ENCODE peak calls at places on chromosomes 3 and 15, in nine cellular contexts. A is BJ, Q is right atrium auricular region, I is AG04450, S is tibial artery, T is transverse colon, L is coronary artery, K is esophagus muscularis mucosa, U is breast epithelium. B is an unnamed sample.

GRCh38 chr3:24538891-24539290 is 44.2 kb upstream of the THRB start:
- DNase-seq in S (no peak), L (no peak), K (no peak), T (peak), U (no peak), Q (no peak), I (no peak), A (no peak), B (no peak)

GRCh38 chr3:154095832-154096421 is 25.3 kb upstream of the ARHGEF26 start:
- DNase-seq in S (no peak), T (no peak), I (peak), Q (no peak), U (no peak), L (no peak), K (no peak), A (no peak), B (peak)

GRCh38 chr3:149330609-149331008 is 2.8 kb downstream of the TM4SF18 start:
- DNase-seq in T (no peak), A (no peak), S (no peak), I (no peak), K (no peak), U (no peak), Q (no peak), L (no peak), B (peak)

GRCh38 chr15:67109141-67110034 is 44.0 kb downstream of the SMAD3 start:
- DNase-seq in A (peak), L (no peak), I (peak), Q (peak), T (peak), S (peak), K (no peak), U (no peak), B (no peak)

GRCh38 chr15:100879461-100880138 is at the start of gene ALDH1A3:
- DNase-seq in I (peak), T (peak), U (no peak), L (no peak), A (no peak), K (no peak), S (no peak), Q (no peak), B (peak)

GRCh38 chr15:69590932-69591524 is 138.4 kb downstream of the RPLP1 start:
- DNase-seq in Q (no peak), L (no peak), S (no peak), I (no peak), A (no peak), T (no peak), U (no peak), K (no peak), B (no peak)

GRCh38 chr15:64749999-64750657 is 25.3 kb downstream of the RBPMS2 start:
- DNase-seq in I (no peak), K (no peak), A (no peak), U (no peak), L (no peak), S (peak), T (no peak), Q (peak), B (no peak)

GRCh38 chr3:151962371-151962770 is 88.9 kb downstream of the SUCNR1 start:
- DNase-seq in K (no peak), T (no peak), L (no peak), Q (no peak), I (no peak), U (no peak), S (no peak), A (peak), B (no peak)

GRCh38 chr3:105614288-105615030 is 247.8 kb downstream of the ALCAM start:
- DNase-seq in A (no peak), U (no peak), S (no peak), T (no peak), L (no peak), K (no peak), I (no peak), Q (no peak), B (no peak)

GRCh38 chr15:31349233-31350141 is 22.9 kb downstream of the KLF13 start:
- DNase-seq in L (no peak), S (no peak), K (no peak), Q (no peak), U (no peak), T (no peak), I (no peak), A (no peak), B (no peak)

GRCh38 chr15:63601026-63601726 is 4.0 kb downstream of the FBXL22 start:
- DNase-seq in Q (no peak), S (no peak), T (peak), I (no peak), K (peak), U (no peak), L (no peak), A (no peak), B (peak)

GRCh38 chr3:4670352-4670751 is 177.2 kb downstream of the ITPR1 start:
- DNase-seq in S (no peak), T (no peak), Q (no peak), A (no peak), L (no peak), K (no peak), U (no peak), I (no peak), B (peak)

GRCh38 chr3:100682056-100682853 is 27.0 kb upstream of the TFG start:
- DNase-seq in I (no peak), Q (no peak), U (no peak), K (no peak), A (no peak), T (no peak), S (no peak), L (no peak), B (no peak)

GRCh38 chr15:70014860-70015490 is 82.7 kb downstream of the TLE3 start:
- DNase-seq in K (no peak), A (no peak), U (no peak), S (no peak), T (peak), L (no peak), I (no peak), Q (no peak), B (no peak)

GRCh38 chr3:94225176-94225742 is 162.4 kb downstream of the NSUN3 start:
- DNase-seq in Q (no peak), L (no peak), A (no peak), K (no peak), S (no peak), I (no peak), T (no peak), U (no peak), B (peak)

GRCh38 chr3:170232266-170232665 is 10.0 kb downstream of the PRKCI start:
- DNase-seq in S (no peak), K (no peak), A (no peak), U (no peak), T (no peak), L (no peak), Q (no peak), I (no peak), B (no peak)

GRCh38 chr3:19254189-19254588 is 105.9 kb downstream of the KCNH8 start:
- DNase-seq in U (no peak), K (no peak), I (no peak), S (no peak), L (no peak), A (no peak), Q (no peak), T (no peak), B (no peak)

GRCh38 chr3:19250959-19251610 is 102.8 kb downstream of the KCNH8 start:
- DNase-seq in U (no peak), Q (no peak), I (no peak), L (no peak), T (no peak), A (no peak), S (no peak), K (no peak), B (no peak)

GRCh38 chr3:19254784-19255338 is 106.6 kb downstream of the KCNH8 start:
- DNase-seq in K (no peak), S (no peak), L (no peak), A (no peak), T (no peak), Q (no peak), I (no peak), U (no peak), B (no peak)

GRCh38 chr3:19256313-19256712 is 108.0 kb downstream of the KCNH8 start:
- DNase-seq in K (no peak), U (no peak), T (no peak), S (no peak), Q (no peak), I (no peak), L (no peak), A (no peak), B (no peak)
- TF ChIP-seq CTCF in K (no peak), U (no peak), T (no peak), S (no peak), Q (no peak), I (no peak), L (no peak), A (no peak), B (no peak)

GRCh38 chr3:128052831-128053419 is 688 bp downstream of the SEC61A1 start:
- DNase-seq in A (no peak), S (no peak), U (no peak), I (no peak), T (no peak), K (peak), L (no peak), Q (no peak), B (no peak)

GRCh38 chr3:128053614-128054013 is 1.4 kb downstream of the SEC61A1 start:
- DNase-seq in L (no peak), I (no peak), S (no peak), K (no peak), U (no peak), T (no peak), A (no peak), Q (no peak), B (no peak)

GRCh38 chr3:128051837-128052766 is at the start of gene SEC61A1:
- DNase-seq in U (peak), L (peak), A (peak), K (peak), I (peak), S (peak), Q (peak), T (peak), B (peak)

GRCh38 chr3:128056258-128056657 is 4.0 kb downstream of the SEC61A1 start:
- DNase-seq in L (no peak), T (no peak), U (no peak), I (no peak), K (no peak), A (no peak), S (no peak), Q (no peak), B (no peak)

DNA sequence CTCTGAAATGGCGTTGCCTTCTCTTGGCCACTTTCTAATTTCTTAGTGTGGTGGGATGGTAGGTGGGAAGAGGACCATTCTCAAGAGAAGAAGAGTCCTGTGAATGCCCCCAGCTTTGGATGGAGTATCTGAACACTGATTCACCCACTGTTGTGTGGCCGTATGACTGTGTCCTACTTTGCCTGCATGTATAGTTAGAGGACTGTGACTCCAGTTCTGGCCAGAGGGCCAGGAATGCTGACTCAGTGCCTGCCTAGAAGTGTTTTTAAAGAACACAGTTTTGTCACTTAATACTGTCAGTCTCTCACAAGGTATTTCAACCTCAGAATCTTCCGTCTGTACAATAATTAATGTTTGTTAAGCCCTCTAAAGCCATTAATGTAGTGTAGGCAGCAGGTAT is 2.1 kb downstream of the SEC61A1 start:
- DNase-seq in Q (no peak), L (no peak), S (no peak), U (no peak), K (no peak), T (no peak), I (no peak), A (no peak), B (peak)
- H3K4me3 ChIP-seq in Q (peak), L (peak), S (peak), U (no peak), K (peak), T (no peak), I (peak), A (peak), B (peak)

GRCh38 chr3:121531269-121531668 is 14.5 kb downstream of the POLQ start:
- DNase-seq in I (no peak), S (no peak), U (no peak), Q (no peak), L (no peak), T (no peak), K (no peak), A (no peak), B (no peak)

GRCh38 chr3:121529308-121529707 is 16.5 kb downstream of the POLQ start:
- DNase-seq in Q (no peak), S (no peak), L (no peak), T (no peak), K (no peak), U (no peak), I (no peak), A (no peak), B (peak)
- TF ChIP-seq CTCF in Q (peak), S (no peak), L (no peak), T (no peak), K (no peak), U (no peak), I (peak), A (peak), B (peak)

GRCh38 chr3:176872771-176873209 is 324.5 kb downstream of the TBL1XR1 start:
- DNase-seq in Q (no peak), A (no peak), I (peak), U (no peak), T (peak), S (peak), K (no peak), L (no peak), B (peak)
- H3K4me3 ChIP-seq in Q (no peak), A (no peak), I (no peak), U (no peak), T (no peak), S (no peak), K (no peak), L (no peak), B (no peak)

GRCh38 chr15:57343018-57343417 is 33.3 kb upstream of the CGNL1 start:
- DNase-seq in L (no peak), T (no peak), U (no peak), I (no peak), K (no peak), A (no peak), S (no peak), Q (no peak), B (no peak)

GRCh38 chr15:57348081-57348480 is 28.2 kb upstream of the CGNL1 start:
- DNase-seq in K (no peak), A (no peak), L (no peak), T (no peak), Q (no peak), U (no peak), I (no peak), S (no peak), B (no peak)

GRCh38 chr15:57343526-57343925 is 32.8 kb upstream of the CGNL1 start:
- DNase-seq in L (no peak), Q (no peak), I (no peak), U (no peak), A (no peak), T (no peak), S (no peak), K (no peak), B (no peak)

GRCh38 chr15:57344282-57344681 is 32.0 kb upstream of the CGNL1 start:
- DNase-seq in S (no peak), I (no peak), L (no peak), A (no peak), K (no peak), Q (no peak), T (no peak), U (no peak), B (no peak)

GRCh38 chr15:57345584-57345983 is 30.7 kb upstream of the CGNL1 start:
- DNase-seq in Q (no peak), S (no peak), U (no peak), K (no peak), L (no peak), I (no peak), T (no peak), A (no peak), B (no peak)
- TF ChIP-seq CTCF in Q (peak), S (no peak), U (no peak), K (no peak), L (no peak), I (peak), T (no peak), A (peak), B (peak)

DNA sequence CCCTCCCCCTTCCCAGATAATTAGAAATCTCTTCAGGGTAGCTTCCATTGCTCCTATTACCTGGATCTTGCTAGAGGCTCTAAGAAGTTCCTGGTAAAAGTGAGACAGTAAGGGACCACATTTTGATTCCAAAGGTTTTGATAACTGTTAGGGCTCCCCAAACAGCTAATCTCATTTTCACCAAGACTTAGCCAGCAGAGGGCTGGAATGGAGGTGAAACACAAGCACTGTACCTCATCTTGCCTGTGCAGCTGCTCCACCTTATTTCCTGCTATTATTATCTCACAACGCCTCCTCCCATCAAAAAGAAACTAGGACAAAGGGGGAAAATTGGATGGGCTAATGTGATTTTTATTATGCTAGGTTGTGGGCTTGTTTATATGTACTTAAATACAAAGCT is 7.3 kb downstream of the SETD5 start:
- DNase-seq in A (no peak), U (no peak), L (no peak), S (no peak), Q (no peak), K (no peak), I (no peak), T (no peak), B (peak)
- H3K4me3 ChIP-seq in A (no peak), U (no peak), L (no peak), S (no peak), Q (no peak), K (no peak), I (no peak), T (no peak), B (no peak)

DNA sequence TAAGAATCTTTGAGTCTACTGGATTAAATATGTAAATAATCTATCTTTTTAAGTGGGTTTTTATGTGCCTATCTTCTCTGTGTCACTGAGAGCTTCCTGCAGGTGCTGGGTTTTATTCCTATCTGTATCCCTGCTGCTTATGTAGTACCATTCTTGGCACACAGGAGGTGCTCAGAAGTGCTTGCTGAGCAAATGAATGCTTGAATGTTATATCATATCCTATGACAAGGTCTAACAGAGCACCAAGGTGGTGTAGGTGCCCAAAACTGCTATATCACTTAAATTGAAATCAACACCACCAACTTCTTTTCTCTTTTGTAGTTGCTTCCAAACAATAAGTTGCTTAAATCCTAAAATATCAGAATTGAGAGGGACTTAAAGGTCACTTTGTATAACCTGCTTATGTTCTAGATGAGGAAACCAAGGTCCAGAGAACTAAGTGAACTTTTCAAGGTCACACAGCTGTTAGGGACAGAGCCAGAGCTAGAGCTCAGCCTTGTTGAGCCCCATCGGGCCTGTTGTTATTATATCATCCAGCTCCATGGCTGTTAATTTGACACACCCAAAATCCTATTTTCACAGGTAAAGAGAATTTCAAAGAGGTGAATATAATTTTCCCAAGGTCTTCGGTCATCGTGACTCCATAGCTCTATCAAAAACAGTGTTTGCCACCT is 46.0 kb downstream of the CCNL1 start:
- DNase-seq in U (no peak), T (no peak), A (no peak), S (no peak), I (no peak), Q (no peak), K (no peak), L (no peak), B (no peak)
- TF ChIP-seq CTCF in U (no peak), T (no peak), A (peak), S (no peak), I (no peak), Q (no peak), K (no peak), L (no peak), B (no peak)

GRCh38 chr3:180320631-180321030 is 281.3 kb upstream of the TTC14 start:
- DNase-seq in S (no peak), I (no peak), Q (no peak), K (no peak), T (no peak), L (no peak), U (no peak), A (no peak), B (no peak)
- H3K4me3 ChIP-seq in S (no peak), I (no peak), Q (no peak), K (no peak), T (no peak), L (no peak), U (no peak), A (no peak), B (no peak)